ENCODE peak calls at places on chromosomes 2 and 18, in nine cellular contexts. X is left colon, A is G401, K is T-helper 22 cell, D is SW 1271, E is ovary, C is NCI-H510A, J is foreskin fibroblast, G is uterus. F is an unnamed sample.
A peak's percentile ranks its signal among the peaks of the same experiment; 100 is the strongest.

GRCh38 chr2:205879362-205879761 is 197.1 kb downstream of the NRP2 start:
- DNase-seq in J (no peak), K (no peak), C (no peak), E (no peak), A (no peak), X (no peak), D (no peak), G (no peak), F (no peak)

GRCh38 chr2:218648473-218649100 is 10.8 kb downstream of the ZNF142 start:
- DNase-seq in X (peak; percentile 50), C (no peak), K (no peak), D (peak; percentile 41), A (peak; percentile 50), G (no peak), E (no peak), J (peak; percentile 82), F (peak; percentile 23)

GRCh38 chr2:1824202-1824905 is 80.0 kb upstream of the PXDN start:
- DNase-seq in C (no peak), K (no peak), D (no peak), E (no peak), G (no peak), J (no peak), A (peak; percentile 38), X (no peak), F (no peak)

GRCh38 chr18:59606193-59607175 is 90.7 kb downstream of the CCBE1 start:
- DNase-seq in J (peak; percentile 76), E (no peak), X (no peak), D (no peak), G (no peak), A (no peak), K (no peak), C (no peak), F (no peak)

GRCh38 chr2:27885656-27886055 is 4.5 kb downstream of the RBKS start:
- DNase-seq in C (no peak), J (peak; percentile 37), E (no peak), K (no peak), A (no peak), G (no peak), D (peak; percentile 19), X (no peak), F (no peak)

GRCh38 chr2:216066255-216066654 is 15.4 kb downstream of the PECR start:
- DNase-seq in D (no peak), A (no peak), E (no peak), X (no peak), G (no peak), C (no peak), K (no peak), J (peak; percentile 29), F (no peak)

GRCh38 chr2:224613543-224614317 is 28.6 kb upstream of the CUL3 start:
- DNase-seq in D (no peak), K (no peak), G (no peak), A (no peak), X (no peak), J (no peak), E (no peak), C (no peak), F (no peak)

GRCh38 chr18:79611040-79611681 is 68.4 kb upstream of the CTDP1 start:
- DNase-seq in E (peak; percentile 60), J (no peak), X (no peak), C (no peak), G (peak; percentile 28), K (no peak), A (no peak), D (no peak), F (no peak)

GRCh38 chr18:13136056-13136688 is 82.4 kb upstream of the LDLRAD4 start:
- DNase-seq in E (no peak), A (peak; percentile 22), X (peak; percentile 33), C (no peak), J (peak; percentile 46), K (no peak), G (no peak), D (no peak), F (peak; percentile 23)

GRCh38 chr2:195051401-195051800 is 605.6 kb upstream of the SLC39A10 start:
- DNase-seq in E (no peak), D (no peak), G (no peak), A (no peak), J (peak; percentile 72), X (no peak), K (no peak), C (no peak), F (no peak)

GRCh38 chr2:98867539-98868309 is 68.3 kb downstream of the CRACDL start:
- DNase-seq in E (no peak), C (no peak), A (peak; percentile 41), X (no peak), K (no peak), J (peak; percentile 63), G (no peak), D (no peak), F (no peak)

GRCh38 chr2:23926289-23926749 is 604 bp downstream of the ATAD2B start:
- DNase-seq in K (no peak), X (no peak), A (peak; percentile 41), E (peak; percentile 33), D (no peak), J (peak; percentile 55), C (no peak), G (peak; percentile 24), F (no peak)

GRCh38 chr18:41513438-41513837 is 441.6 kb upstream of the PIK3C3 start:
- DNase-seq in C (no peak), X (no peak), J (no peak), G (no peak), K (no peak), E (no peak), D (no peak), A (no peak), F (no peak)

GRCh38 chr2:240191001-240191400 is 50.5 kb upstream of the OTOS start:
- DNase-seq in G (no peak), J (no peak), X (no peak), A (no peak), K (no peak), C (no peak), E (no peak), D (no peak), F (no peak)

GRCh38 chr2:121888189-121888557 is 132.7 kb downstream of the TSN start:
- DNase-seq in A (no peak), X (peak; percentile 38), D (no peak), C (no peak), E (no peak), J (no peak), G (no peak), K (no peak), F (no peak)

GRCh38 chr2:133264951-133265949 is 303.0 kb downstream of the NCKAP5 start:
- DNase-seq in D (no peak), X (peak; percentile 41), C (peak; percentile 9), G (no peak), E (peak; percentile 26), K (no peak), A (no peak), J (peak; percentile 9), F (no peak)

GRCh38 chr2:29269095-29270090 is 154.2 kb downstream of the CLIP4 start:
- DNase-seq in J (no peak), A (no peak), X (no peak), K (no peak), G (no peak), E (no peak), D (no peak), C (no peak), F (no peak)

GRCh38 chr2:15912203-15912602 is 28.1 kb upstream of the MYCN start:
- DNase-seq in X (peak; percentile 34), C (no peak), E (peak; percentile 73), A (peak; percentile 27), G (peak; percentile 43), D (peak; percentile 52), J (no peak), K (no peak), F (no peak)

GRCh38 chr18:73791081-73791480 is 356.6 kb downstream of the FBXO15 start:
- DNase-seq in J (peak; percentile 77), C (no peak), A (no peak), D (no peak), K (no peak), X (no peak), E (no peak), G (no peak), F (no peak)

GRCh38 chr18:28003451-28003850 is 173.5 kb downstream of the CDH2 start:
- DNase-seq in A (peak; percentile 67), D (no peak), E (no peak), J (peak; percentile 32), G (no peak), X (no peak), K (no peak), C (no peak), F (no peak)

GRCh38 chr18:32460046-32460785 is 10.5 kb downstream of the GAREM1 start:
- DNase-seq in C (no peak), G (no peak), J (no peak), A (peak; percentile 16), D (no peak), K (no peak), E (no peak), X (no peak), F (no peak)

GRCh38 chr18:40789286-40789685 is 1165.7 kb upstream of the PIK3C3 start:
- DNase-seq in X (no peak), J (no peak), G (no peak), C (no peak), D (no peak), E (no peak), A (no peak), K (no peak), F (no peak)

GRCh38 chr2:97745474-97746172 is 32.2 kb downstream of the ZAP70 start:
- DNase-seq in D (no peak), K (no peak), E (no peak), G (no peak), C (no peak), A (no peak), J (no peak), X (peak; percentile 31), F (no peak)

GRCh38 chr2:136242687-136243277 is 124.8 kb upstream of the CXCR4 start:
- DNase-seq in A (no peak), D (no peak), X (no peak), K (peak; percentile 13), E (no peak), C (no peak), J (no peak), G (no peak), F (peak; percentile 15)

GRCh38 chr2:6828299-6828584 is 37.5 kb downstream of the CMPK2 start:
- DNase-seq in E (no peak), D (peak; percentile 17), K (no peak), X (no peak), J (peak; percentile 53), C (no peak), A (peak; percentile 37), G (no peak), F (no peak)

GRCh38 chr2:71460595-71461303 is 7.4 kb downstream of the DYSF start:
- DNase-seq in E (no peak), K (no peak), A (peak; percentile 16), X (no peak), G (no peak), D (peak; percentile 9), C (no peak), J (no peak), F (no peak)

GRCh38 chr18:8685141-8685913 is 20.0 kb upstream of the MTCL1 start:
- DNase-seq in K (no peak), D (no peak), X (no peak), E (no peak), J (peak; percentile 41), G (no peak), C (peak; percentile 73), A (peak; percentile 85), F (no peak)

GRCh38 chr2:217743407-217743806 is 259.4 kb downstream of the TNS1 start:
- DNase-seq in K (no peak), E (no peak), G (no peak), D (no peak), X (no peak), A (no peak), C (no peak), J (no peak), F (no peak)

GRCh38 chr2:102025016-102025491 is 33.3 kb downstream of the IL1R2 start:
- DNase-seq in K (no peak), D (no peak), G (no peak), X (no peak), C (no peak), J (peak; percentile 78), A (no peak), E (no peak), F (no peak)

GRCh38 chr2:46297546-46298271 is 502 bp downstream of the EPAS1 start:
- DNase-seq in E (peak; percentile 60), G (peak; percentile 73), X (peak; percentile 92), K (peak; percentile 59), C (peak; percentile 53), J (peak; percentile 45), D (peak; percentile 72), A (no peak), F (peak; percentile 65)